ENCODE peak calls at places on chromosomes 7 and 10, in four cellular contexts. W is neural progenitor cell, G is GM23248, B is MM.1S. E is an unnamed sample. For H3F3A, the result is how much of the 10 kb centered on the place peaks cover.

GRCh38 chr7:147419001-147419400 is 1171.6 kb upstream of the C7orf33 start:
- DNase-seq in G (no peak), B (no peak), W (peak), E (no peak)

GRCh38 chr10:24814568-24815313 is 91.1 kb upstream of the ARHGAP21 start:
- DNase-seq in G (peak), B (no peak), W (no peak), E (no peak)

GRCh38 chr10:89001024-89001423 is 10.4 kb downstream of the FAS start:
- DNase-seq in G (peak), B (no peak), W (no peak), E (no peak)

GRCh38 chr7:28956608-28957063 is 1.5 kb downstream of the TRIL start:
- DNase-seq in G (peak), W (peak), B (no peak), E (peak)

GRCh38 chr10:26478061-26478460 is 39.9 kb downstream of the APBB1IP start:
- DNase-seq in W (no peak), G (no peak), B (no peak), E (no peak)

GRCh38 chr10:60848126-60848525 is 69.8 kb downstream of the CDK1 start:
- DNase-seq in W (no peak), G (peak), B (no peak), E (no peak)

GRCh38 chr7:91356915-91357314 is 92.7 kb downstream of the FZD1 start:
- DNase-seq in W (no peak), G (no peak), B (no peak), E (no peak)

GRCh38 chr7:94195813-94196212 is 191.7 kb upstream of the BET1 start:
- DNase-seq in B (no peak), W (no peak), G (peak), E (no peak)

GRCh38 chr7:7354674-7355073 is 172.3 kb downstream of the C1GALT1 start:
- DNase-seq in W (no peak), B (no peak), G (no peak), E (peak)

GRCh38 chr10:7417103-7417623 is 6.3 kb upstream of the SFMBT2 start:
- DNase-seq in W (peak), B (peak), G (peak), E (peak)

GRCh38 chr10:114603943-114604342 is 54.1 kb downstream of the ABLIM1 start:
- DNase-seq in B (no peak), W (no peak), G (no peak), E (no peak)

GRCh38 chr10:106931159-106931852 is 233.2 kb downstream of the SORCS1 start:
- DNase-seq in W (no peak), B (peak), G (no peak), E (no peak)

GRCh38 chr7:44064791-44065430 is 456 bp downstream of the PGAM2 start:
- DNase-seq in B (no peak), W (peak), G (peak), E (peak)

GRCh38 chr10:32454148-32454547 is 8.2 kb downstream of the CCDC7 start:
- DNase-seq in B (no peak), W (no peak), G (no peak), E (no peak)

GRCh38 chr7:101162551-101163280 is 2.7 kb downstream of the VGF start:
- DNase-seq in B (no peak), G (peak), W (peak), E (peak)

GRCh38 chr7:101160917-101161316 is 4.5 kb downstream of the VGF start:
- DNase-seq in W (no peak), G (no peak), B (no peak), E (no peak)

GRCh38 chr7:101159696-101160674 is 5.4 kb downstream of the VGF start:
- DNase-seq in G (peak), W (no peak), B (no peak), E (no peak)

GRCh38 chr7:101163281-101164070 is 1.9 kb downstream of the VGF start:
- DNase-seq in B (no peak), W (peak), G (peak), E (peak)

DNA sequence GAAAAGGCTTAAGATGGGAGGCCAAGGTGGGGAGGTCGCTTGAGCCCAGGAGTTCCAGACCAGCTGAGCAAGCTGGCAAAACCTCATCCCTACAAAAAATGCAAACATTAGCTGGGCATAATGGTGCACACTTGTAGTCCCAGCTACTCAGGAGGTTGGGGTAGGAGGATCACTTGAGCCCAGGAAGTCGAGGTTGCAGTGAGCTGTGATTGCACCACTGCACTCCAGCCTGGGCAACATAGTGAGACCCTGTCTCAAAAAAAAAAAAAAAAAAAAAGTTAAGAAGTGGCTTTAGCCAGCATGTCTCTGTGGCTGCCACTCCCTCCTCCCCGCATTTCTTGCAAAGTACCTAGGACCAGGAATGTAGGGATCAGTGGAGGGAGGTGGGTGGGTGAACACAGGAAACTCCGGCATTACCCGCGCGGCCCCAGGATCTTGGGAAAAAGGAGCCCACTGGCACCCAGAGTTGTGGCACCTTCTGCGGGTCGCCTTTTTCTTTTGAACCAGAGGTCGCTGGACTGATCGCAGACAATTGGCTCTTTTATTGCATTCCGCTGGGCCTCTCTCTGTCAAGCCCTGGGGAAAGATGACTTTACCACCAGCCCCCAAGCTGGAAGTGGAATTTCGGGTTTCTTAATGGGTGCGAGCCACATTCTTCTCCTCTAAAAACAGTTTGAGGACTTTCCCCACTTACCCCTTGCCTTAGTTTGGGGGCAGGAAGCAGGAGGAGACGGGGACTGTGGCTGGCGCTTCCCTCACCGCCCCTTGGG is 3.5 kb downstream of the VGF start:
- DNase-seq in B (no peak), G (no peak), W (peak), E (peak)
- H3F3A ChIP-seq in B (under half), G (under half), W (under half), E (under half)

GRCh38 chr7:379456-380225 is 89.7 kb downstream of the FOXL3 start:
- DNase-seq in G (peak), B (no peak), W (peak), E (peak)
- TF ChIP-seq EZH2 in G (no peak), B (no peak), W (peak), E (no peak)

DNA sequence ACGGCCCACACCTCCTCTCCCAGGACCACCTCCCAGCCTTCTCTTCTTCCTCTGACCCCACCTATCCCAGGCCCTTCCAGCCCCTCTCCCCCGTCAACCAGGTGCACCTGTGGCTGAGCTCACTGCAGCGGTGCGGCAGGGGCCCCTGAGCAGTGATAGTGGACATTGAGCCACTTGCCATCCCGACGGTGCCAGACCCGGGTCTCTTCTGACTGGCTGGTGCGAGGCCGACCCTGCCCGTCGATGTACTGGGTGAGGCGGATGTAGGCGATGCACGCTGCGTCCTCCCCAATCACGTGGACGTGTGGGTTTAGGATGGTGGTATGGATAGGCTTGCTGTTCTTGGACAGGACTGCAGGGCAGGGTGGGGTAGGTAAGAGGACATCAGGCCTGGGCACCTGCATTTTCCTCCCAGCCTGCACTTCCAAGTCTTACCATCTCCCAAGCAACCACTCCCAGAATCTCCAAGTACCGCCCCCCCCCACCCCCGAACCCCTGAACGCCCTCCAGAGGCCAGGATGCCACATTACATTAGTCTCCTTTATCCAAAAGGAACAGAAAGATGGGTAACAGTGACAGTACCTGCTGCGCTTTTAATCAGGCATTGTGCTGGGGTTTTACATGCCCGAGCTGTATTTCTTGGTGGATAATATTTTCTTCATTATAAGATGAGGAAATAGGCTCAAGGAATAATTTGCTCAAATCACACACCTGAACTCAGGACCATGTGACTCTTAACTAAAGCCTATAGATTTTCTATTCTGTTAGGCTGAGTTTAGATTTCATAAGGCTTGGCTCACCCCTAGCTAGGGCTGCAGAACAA is 3.7 kb upstream of the NDST2 start:
- DNase-seq in G (peak), B (no peak), W (peak), E (peak)
- H3F3A ChIP-seq in G (under half), B (under half), W (under half), E (under half)

DNA sequence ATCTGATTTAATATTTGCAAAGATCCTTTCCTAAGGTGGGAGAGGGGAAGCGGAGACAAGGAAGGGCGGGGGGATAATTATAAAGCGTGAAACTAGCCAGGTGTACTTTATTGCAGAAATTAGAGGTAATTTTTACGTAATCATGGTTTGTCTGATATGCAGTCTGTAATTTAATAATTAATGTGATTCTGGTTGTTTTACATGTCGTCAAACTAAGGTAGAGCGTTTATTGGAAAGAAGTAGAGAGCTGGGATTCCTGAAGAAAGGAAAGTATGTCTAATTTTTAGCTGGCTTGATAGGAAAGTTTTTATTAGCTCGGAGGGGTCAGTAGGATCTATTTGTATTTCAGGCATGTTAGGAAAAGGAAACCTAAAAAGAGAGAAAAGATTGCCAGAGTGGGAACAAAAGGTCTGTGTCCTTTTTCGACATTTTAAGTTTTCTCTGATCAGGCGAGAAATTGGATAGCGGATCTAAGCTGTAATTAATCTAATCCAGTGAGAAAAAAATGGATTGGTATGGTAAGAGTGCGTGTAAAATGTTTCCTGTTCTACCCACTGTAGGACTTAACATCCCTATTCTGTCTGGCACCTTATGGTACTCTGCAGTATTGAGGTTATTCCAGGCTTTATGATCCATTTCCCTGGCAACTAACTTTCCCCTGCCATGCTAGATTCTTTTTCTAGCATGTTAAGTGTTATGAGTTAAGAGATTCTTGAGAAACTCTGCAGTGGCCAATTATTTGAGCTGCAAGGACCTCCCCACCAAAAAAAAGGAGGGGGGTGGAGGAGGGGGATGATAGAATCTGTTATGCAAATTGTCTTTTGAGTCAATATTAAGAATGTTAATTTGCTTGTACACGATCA is 1.4 kb downstream of the CELF2 start:
- DNase-seq in B (no peak), G (peak), W (no peak), E (no peak)
- TF ChIP-seq EZH2 in B (no peak), G (peak), W (no peak), E (no peak)

GRCh38 chr7:55534916-55535636 is 37.2 kb downstream of the VOPP1 start:
- DNase-seq in B (peak), W (no peak), G (no peak), E (no peak)

GRCh38 chr7:55534262-55534915 is 37.9 kb downstream of the VOPP1 start:
- DNase-seq in G (peak), W (no peak), B (peak), E (no peak)

GRCh38 chr7:55532150-55532917 is 40.0 kb downstream of the VOPP1 start:
- DNase-seq in W (no peak), G (no peak), B (peak), E (no peak)

GRCh38 chr7:55533050-55533728 is 39.1 kb downstream of the VOPP1 start:
- DNase-seq in G (peak), B (peak), W (no peak), E (no peak)

DNA sequence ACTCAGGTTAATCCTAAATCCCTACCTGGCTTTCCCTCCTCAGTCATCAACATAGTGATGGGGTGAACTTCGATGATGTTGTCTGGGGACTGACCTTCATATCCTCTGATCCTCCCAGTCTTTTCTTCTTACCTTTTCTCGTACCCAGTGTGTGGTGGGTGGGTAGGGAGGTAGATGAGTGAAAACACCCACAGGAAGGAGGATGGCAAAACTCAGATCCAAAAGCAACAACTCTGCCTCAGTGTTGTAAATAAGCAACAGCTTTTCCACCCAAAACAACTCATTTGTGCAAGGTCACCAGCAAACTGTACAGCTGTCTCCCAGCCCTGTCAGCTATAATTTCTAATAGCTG is 38.6 kb downstream of the VOPP1 start:
- DNase-seq in W (no peak), B (peak), G (no peak), E (no peak)
- H3F3A ChIP-seq in W (under half), B (half or more), G (under half), E (under half)

E was measured in GM23338.